ENCODE peak calls at places on chromosomes 11 and 22, in five cellular contexts. One of them, this sample, is unnamed. For H3K79me2, the result is how much of the 10 kb centered on the place peaks cover.

GRCh38 chr11:108958446-108959123 is 293.7 kb downstream of the DDX10 start:
- DNase-seq in HepG2: no peak
- DNase-seq in H1: no peak
- DNase-seq in K562: no peak
- DNase-seq in GM12878: no peak
- DNase-seq in this sample: no peak

GRCh38 chr22:20319041-20319744 is 667 bp downstream of the DGCR6L start:
- DNase-seq in HepG2: no peak
- DNase-seq in H1: no peak
- DNase-seq in K562: peak
- DNase-seq in GM12878: no peak
- DNase-seq in this sample: peak

GRCh38 chr11:125886997-125887372 is 483 bp upstream of the HYLS1 start:
- DNase-seq in HepG2: no peak
- DNase-seq in H1: no peak
- DNase-seq in K562: no peak
- DNase-seq in GM12878: no peak
- DNase-seq in this sample: peak

GRCh38 chr11:66317322-66317765 is 500 bp upstream of the CD248 start:
- DNase-seq in HepG2: peak
- DNase-seq in H1: no peak
- DNase-seq in K562: no peak
- DNase-seq in GM12878: no peak
- DNase-seq in this sample: no peak

GRCh38 chr11:106331163-106331562 is 253.7 kb downstream of the AASDHPPT start:
- DNase-seq in HepG2: no peak
- DNase-seq in H1: no peak
- DNase-seq in K562: no peak
- DNase-seq in GM12878: no peak
- DNase-seq in this sample: no peak

GRCh38 chr22:46105494-46106278 is 44.6 kb upstream of the PPARA start:
- DNase-seq in HepG2: peak
- DNase-seq in H1: no peak
- DNase-seq in K562: no peak
- DNase-seq in GM12878: no peak
- DNase-seq in this sample: no peak

GRCh38 chr11:43983221-43983795 is 40.9 kb downstream of the C11orf96 start:
- DNase-seq in HepG2: no peak
- DNase-seq in H1: no peak
- DNase-seq in K562: no peak
- DNase-seq in GM12878: no peak
- DNase-seq in this sample: no peak

GRCh38 chr11:71542382-71542781 is 4.6 kb downstream of the KRTAP5-8 start:
- DNase-seq in HepG2: no peak
- DNase-seq in H1: no peak
- DNase-seq in K562: no peak
- DNase-seq in GM12878: no peak
- DNase-seq in this sample: no peak

GRCh38 chr11:68722143-68722542 is 29.2 kb downstream of the TESMIN start:
- DNase-seq in HepG2: no peak
- DNase-seq in H1: no peak
- DNase-seq in K562: no peak
- DNase-seq in GM12878: no peak
- DNase-seq in this sample: no peak

GRCh38 chr11:83661491-83662350 is 375.6 kb upstream of the CCDC90B start:
- DNase-seq in HepG2: peak
- DNase-seq in H1: no peak
- DNase-seq in K562: no peak
- DNase-seq in GM12878: no peak
- DNase-seq in this sample: no peak

GRCh38 chr22:29503811-29504372 is 23.9 kb downstream of the NEFH start:
- DNase-seq in HepG2: no peak
- DNase-seq in H1: no peak
- DNase-seq in K562: no peak
- DNase-seq in GM12878: no peak
- DNase-seq in this sample: no peak

GRCh38 chr22:37544955-37545702 is 15.2 kb upstream of the CDC42EP1 start:
- DNase-seq in HepG2: peak
- DNase-seq in H1: peak
- DNase-seq in K562: peak
- DNase-seq in GM12878: no peak
- DNase-seq in this sample: peak

GRCh38 chr11:123196060-123196714 is 1.1 kb upstream of the CLMP start:
- DNase-seq in HepG2: no peak
- DNase-seq in H1: no peak
- DNase-seq in K562: no peak
- DNase-seq in GM12878: no peak
- DNase-seq in this sample: peak

GRCh38 chr11:12531020-12531419 is 143.2 kb upstream of the TEAD1 start:
- DNase-seq in HepG2: no peak
- DNase-seq in H1: no peak
- DNase-seq in K562: no peak
- DNase-seq in GM12878: no peak
- DNase-seq in this sample: no peak

GRCh38 chr11:115170133-115170815 is 333.9 kb downstream of the CADM1 start:
- DNase-seq in HepG2: peak
- DNase-seq in H1: no peak
- DNase-seq in K562: peak
- DNase-seq in GM12878: no peak
- DNase-seq in this sample: peak

GRCh38 chr22:42994917-42995562 is 19.9 kb downstream of the PACSIN2 start:
- DNase-seq in HepG2: peak
- DNase-seq in H1: no peak
- DNase-seq in K562: no peak
- DNase-seq in GM12878: peak
- DNase-seq in this sample: no peak

GRCh38 chr11:11582261-11582701 is 39.5 kb downstream of the GALNT18 start:
- DNase-seq in HepG2: no peak
- DNase-seq in H1: no peak
- DNase-seq in K562: no peak
- DNase-seq in GM12878: no peak
- DNase-seq in this sample: no peak

GRCh38 chr11:109514313-109515018 is 92.5 kb downstream of the C11orf87 start:
- DNase-seq in HepG2: no peak
- DNase-seq in H1: no peak
- DNase-seq in K562: no peak
- DNase-seq in GM12878: no peak
- DNase-seq in this sample: no peak

GRCh38 chr11:61654397-61654829 is 25.8 kb upstream of the DAGLA start:
- DNase-seq in HepG2: no peak
- DNase-seq in H1: no peak
- DNase-seq in K562: no peak
- DNase-seq in GM12878: no peak
- DNase-seq in this sample: no peak

GRCh38 chr11:116829525-116830183 is at the start of gene APOC3:
- DNase-seq in HepG2: peak
- DNase-seq in H1: no peak
- DNase-seq in K562: no peak
- DNase-seq in GM12878: no peak
- DNase-seq in this sample: no peak

GRCh38 chr11:11265994-11266606 is 87.0 kb downstream of the CSNK2A3 start:
- DNase-seq in HepG2: no peak
- DNase-seq in H1: no peak
- DNase-seq in K562: peak
- DNase-seq in GM12878: no peak
- DNase-seq in this sample: peak

GRCh38 chr11:106503901-106504300 is 426.4 kb downstream of the AASDHPPT start:
- DNase-seq in HepG2: no peak
- DNase-seq in H1: no peak
- DNase-seq in K562: no peak
- DNase-seq in GM12878: no peak
- DNase-seq in this sample: no peak

GRCh38 chr11:1779806-1780699 is 16.3 kb upstream of the CTSD start:
- DNase-seq in HepG2: no peak
- DNase-seq in H1: no peak
- DNase-seq in K562: no peak
- DNase-seq in GM12878: no peak
- DNase-seq in this sample: no peak

GRCh38 chr22:46748948-46749681 is 11.1 kb upstream of the CERK start:
- DNase-seq in HepG2: no peak
- DNase-seq in H1: no peak
- DNase-seq in K562: no peak
- DNase-seq in GM12878: no peak
- DNase-seq in this sample: no peak

GRCh38 chr11:105577645-105578044 is 32.2 kb upstream of the GRIA4 start:
- DNase-seq in HepG2: no peak
- DNase-seq in H1: no peak
- DNase-seq in K562: no peak
- DNase-seq in GM12878: no peak
- DNase-seq in this sample: no peak

GRCh38 chr11:26551186-26551801 is 20.8 kb downstream of the MUC15 start:
- DNase-seq in HepG2: no peak
- DNase-seq in H1: no peak
- DNase-seq in K562: no peak
- DNase-seq in GM12878: no peak
- DNase-seq in this sample: no peak

GRCh38 chr11:123186291-123186690 is 8.8 kb downstream of the CLMP start:
- DNase-seq in HepG2: no peak
- DNase-seq in H1: no peak
- DNase-seq in K562: no peak
- DNase-seq in GM12878: no peak
- DNase-seq in this sample: no peak

GRCh38 chr22:30062256-30062655 is 18.0 kb upstream of the HORMAD2 start:
- DNase-seq in HepG2: no peak
- DNase-seq in H1: no peak
- DNase-seq in K562: no peak
- DNase-seq in GM12878: no peak
- DNase-seq in this sample: no peak

GRCh38 chr22:32339190-32340012 is 18.3 kb upstream of the RFPL3 start:
- DNase-seq in HepG2: no peak
- DNase-seq in H1: no peak
- DNase-seq in K562: no peak
- DNase-seq in GM12878: no peak
- DNase-seq in this sample: peak

GRCh38 chr11:22730319-22730718 is 63.9 kb downstream of the GAS2 start:
- DNase-seq in HepG2: peak
- DNase-seq in H1: no peak
- DNase-seq in K562: no peak
- DNase-seq in GM12878: no peak
- DNase-seq in this sample: no peak

GRCh38 chr11:121479355-121479754 is 26.6 kb upstream of the SORL1-AS1 start:
- DNase-seq in HepG2: no peak
- DNase-seq in H1: no peak
- DNase-seq in K562: no peak
- DNase-seq in GM12878: no peak
- DNase-seq in this sample: peak
- H3K27ac ChIP-seq in HepG2: no peak
- H3K27ac ChIP-seq in H1: peak
- H3K27ac ChIP-seq in K562: no peak
- H3K27ac ChIP-seq in GM12878: no peak
- H3K27ac ChIP-seq in this sample: peak

DNA sequence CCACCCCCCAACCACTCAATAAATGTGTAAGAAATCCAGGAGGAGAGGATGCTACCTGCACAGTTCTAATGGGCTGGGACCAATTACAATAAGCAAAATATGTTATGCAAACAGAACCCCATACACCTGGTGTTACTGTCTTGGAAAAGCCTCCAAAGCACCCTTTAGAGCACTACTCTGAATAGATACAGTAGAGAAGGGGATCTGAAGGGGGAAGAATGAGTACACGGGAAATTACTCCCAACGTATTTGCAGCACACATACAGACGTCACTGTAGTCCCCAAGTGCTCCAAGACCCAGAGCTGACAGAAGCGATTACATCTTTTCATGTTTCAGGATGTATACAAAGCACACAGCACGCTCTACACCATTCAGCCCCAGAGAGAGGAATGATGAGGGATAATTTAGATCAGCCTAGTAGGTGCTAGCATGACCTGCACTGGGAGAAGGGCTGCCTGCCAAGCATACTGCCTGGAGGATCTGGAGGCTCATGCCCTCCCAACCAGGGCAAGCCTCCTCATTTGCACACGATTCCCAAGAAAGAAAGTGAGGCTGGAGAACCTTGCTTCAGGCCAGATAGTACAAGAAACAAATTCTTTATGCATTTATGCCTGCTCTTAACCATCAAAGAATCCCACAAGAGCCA is 63.8 kb downstream of the AMBRA1 start:
- DNase-seq in HepG2: no peak
- DNase-seq in H1: no peak
- DNase-seq in K562: no peak
- DNase-seq in GM12878: no peak
- DNase-seq in this sample: no peak
- H3K79me2 ChIP-seq in HepG2: half or more
- H3K79me2 ChIP-seq in H1: half or more
- H3K79me2 ChIP-seq in K562: half or more
- H3K79me2 ChIP-seq in GM12878: under half
- H3K79me2 ChIP-seq in this sample: half or more

DNA sequence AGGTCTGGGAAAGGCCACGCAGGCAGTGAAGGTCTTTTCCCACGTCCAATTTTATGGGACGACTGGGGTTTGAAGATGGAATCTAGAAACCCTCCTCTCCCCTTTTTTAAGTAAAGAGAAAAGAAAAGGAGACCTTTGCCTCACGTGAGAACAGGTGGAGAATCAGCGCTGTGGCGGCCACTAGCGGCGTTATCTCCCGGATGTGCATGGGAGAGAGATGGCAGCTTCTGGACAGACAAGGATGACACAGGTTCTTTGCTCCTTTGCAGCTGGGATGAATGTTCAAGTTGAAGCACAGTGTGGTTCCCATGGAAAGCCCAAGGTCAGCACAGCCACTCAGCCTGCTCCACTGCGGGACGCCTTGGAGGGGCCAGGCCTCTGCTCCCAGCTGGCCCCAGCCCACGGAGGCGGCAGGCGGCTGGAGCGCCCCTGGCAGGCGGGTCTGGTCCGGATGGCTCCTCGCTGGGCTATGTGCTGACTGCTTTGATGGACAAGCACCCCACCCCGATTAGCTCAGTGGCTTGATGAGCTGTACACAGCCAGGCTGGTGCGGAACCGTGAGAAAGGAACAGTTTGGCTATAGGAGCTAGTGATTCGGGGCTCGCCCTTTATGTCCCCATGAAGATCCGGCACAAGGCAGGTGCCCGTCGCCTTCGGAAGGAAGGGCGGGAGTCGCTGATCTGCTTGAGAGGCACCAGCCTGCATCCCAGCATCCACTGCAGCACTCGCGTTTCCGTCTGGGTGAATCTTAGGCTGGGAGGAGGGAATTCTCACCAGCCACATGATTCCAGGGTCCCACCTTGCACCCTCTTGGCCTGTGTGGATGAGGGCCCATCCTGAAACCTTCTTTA is 14.5 kb upstream of the BID start:
- DNase-seq in HepG2: no peak
- DNase-seq in H1: no peak
- DNase-seq in K562: peak
- DNase-seq in GM12878: no peak
- DNase-seq in this sample: peak
- TF ChIP-seq CREB1 in HepG2: no peak
- TF ChIP-seq CREB1 in H1: no peak
- TF ChIP-seq CREB1 in K562: no peak
- TF ChIP-seq CREB1 in GM12878: no peak
- TF ChIP-seq CREB1 in this sample: no peak

DNA sequence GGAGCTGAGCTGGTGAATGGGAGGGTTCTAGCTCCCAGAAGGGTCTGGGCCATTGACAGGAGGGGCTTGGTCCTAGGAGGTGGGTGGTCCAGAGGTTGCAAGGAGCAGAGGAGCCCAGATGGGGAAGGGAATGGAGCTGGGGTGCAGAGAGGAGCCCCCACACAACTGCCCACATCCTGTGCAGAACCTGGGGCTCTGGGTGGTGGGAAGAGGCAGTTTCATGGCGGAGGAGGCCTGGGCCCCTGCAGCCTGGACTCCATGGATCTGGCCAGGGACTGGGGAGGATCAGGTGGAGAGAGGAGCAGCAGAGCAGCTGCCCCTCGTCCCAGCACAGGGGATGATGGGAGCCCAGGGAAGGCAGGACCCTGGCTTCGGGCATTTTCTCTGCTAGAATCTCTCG is 963 bp upstream of the ADORA2A start:
- DNase-seq in HepG2: no peak
- DNase-seq in H1: no peak
- DNase-seq in K562: no peak
- DNase-seq in GM12878: no peak
- DNase-seq in this sample: no peak
- H3K27ac ChIP-seq in HepG2: no peak
- H3K27ac ChIP-seq in H1: no peak
- H3K27ac ChIP-seq in K562: no peak
- H3K27ac ChIP-seq in GM12878: no peak
- H3K27ac ChIP-seq in this sample: no peak

This sample was measured in GM23338.